ENCODE peak calls at places on chromosomes 5 and 9, in eight cellular contexts. One of them, this sample, is unnamed.

GRCh38 chr5:134460551-134460950 is 48.9 kb upstream of the CDKN2AIPNL start:
- DNase-seq in psoas muscle: peak
- DNase-seq in left ventricle myocardium inferior: no peak
- DNase-seq in mammary epithelial cell: no peak
- DNase-seq in WERI-Rb-1: no peak
- DNase-seq in dorsolateral prefrontal cortex: no peak
- DNase-seq in CD14-positive monocyte: no peak
- DNase-seq in fibroblast of the aortic adventitia: no peak
- DNase-seq in this sample: no peak

GRCh38 chr5:147558131-147558730 is 48.4 kb upstream of the DPYSL3 start:
- DNase-seq in psoas muscle: no peak
- DNase-seq in left ventricle myocardium inferior: no peak
- DNase-seq in mammary epithelial cell: no peak
- DNase-seq in WERI-Rb-1: no peak
- DNase-seq in dorsolateral prefrontal cortex: no peak
- DNase-seq in CD14-positive monocyte: no peak
- DNase-seq in fibroblast of the aortic adventitia: peak
- DNase-seq in this sample: no peak

GRCh38 chr9:132372177-132373095 is 17.6 kb upstream of the SETX start:
- DNase-seq in psoas muscle: peak
- DNase-seq in left ventricle myocardium inferior: peak
- DNase-seq in mammary epithelial cell: peak
- DNase-seq in WERI-Rb-1: peak
- DNase-seq in dorsolateral prefrontal cortex: peak
- DNase-seq in CD14-positive monocyte: peak
- DNase-seq in fibroblast of the aortic adventitia: peak
- DNase-seq in this sample: peak

GRCh38 chr9:132216861-132217655 is 55.2 kb downstream of the NTNG2 start:
- DNase-seq in psoas muscle: no peak
- DNase-seq in left ventricle myocardium inferior: no peak
- DNase-seq in mammary epithelial cell: no peak
- DNase-seq in WERI-Rb-1: no peak
- DNase-seq in dorsolateral prefrontal cortex: no peak
- DNase-seq in CD14-positive monocyte: peak
- DNase-seq in fibroblast of the aortic adventitia: no peak
- DNase-seq in this sample: peak

GRCh38 chr9:6079386-6079785 is 64.0 kb upstream of the RANBP6 start:
- DNase-seq in psoas muscle: no peak
- DNase-seq in left ventricle myocardium inferior: no peak
- DNase-seq in mammary epithelial cell: no peak
- DNase-seq in WERI-Rb-1: no peak
- DNase-seq in dorsolateral prefrontal cortex: no peak
- DNase-seq in CD14-positive monocyte: no peak
- DNase-seq in fibroblast of the aortic adventitia: no peak
- DNase-seq in this sample: no peak

GRCh38 chr9:100488171-100488570 is 15.2 kb downstream of the TMEFF1 start:
- DNase-seq in psoas muscle: no peak
- DNase-seq in left ventricle myocardium inferior: no peak
- DNase-seq in mammary epithelial cell: no peak
- DNase-seq in WERI-Rb-1: no peak
- DNase-seq in dorsolateral prefrontal cortex: no peak
- DNase-seq in CD14-positive monocyte: no peak
- DNase-seq in fibroblast of the aortic adventitia: no peak
- DNase-seq in this sample: no peak

GRCh38 chr9:26656003-26656940 is 236.3 kb downstream of the CAAP1 start:
- DNase-seq in psoas muscle: no peak
- DNase-seq in left ventricle myocardium inferior: no peak
- DNase-seq in mammary epithelial cell: no peak
- DNase-seq in WERI-Rb-1: peak
- DNase-seq in dorsolateral prefrontal cortex: no peak
- DNase-seq in CD14-positive monocyte: no peak
- DNase-seq in fibroblast of the aortic adventitia: peak
- DNase-seq in this sample: no peak

GRCh38 chr5:87411586-87412416 is 929 bp downstream of the CCNH start:
- DNase-seq in psoas muscle: peak
- DNase-seq in left ventricle myocardium inferior: no peak
- DNase-seq in mammary epithelial cell: peak
- DNase-seq in WERI-Rb-1: no peak
- DNase-seq in dorsolateral prefrontal cortex: no peak
- DNase-seq in CD14-positive monocyte: peak
- DNase-seq in fibroblast of the aortic adventitia: peak
- DNase-seq in this sample: peak

GRCh38 chr5:139657363-139658321 is 9.5 kb downstream of the CXXC5 start:
- DNase-seq in psoas muscle: no peak
- DNase-seq in left ventricle myocardium inferior: no peak
- DNase-seq in mammary epithelial cell: no peak
- DNase-seq in WERI-Rb-1: no peak
- DNase-seq in dorsolateral prefrontal cortex: no peak
- DNase-seq in CD14-positive monocyte: no peak
- DNase-seq in fibroblast of the aortic adventitia: peak
- DNase-seq in this sample: peak

GRCh38 chr5:23208959-23209431 is 298.4 kb upstream of the PRDM9 start:
- DNase-seq in psoas muscle: no peak
- DNase-seq in left ventricle myocardium inferior: no peak
- DNase-seq in mammary epithelial cell: peak
- DNase-seq in WERI-Rb-1: peak
- DNase-seq in dorsolateral prefrontal cortex: no peak
- DNase-seq in CD14-positive monocyte: no peak
- DNase-seq in fibroblast of the aortic adventitia: no peak
- DNase-seq in this sample: peak

GRCh38 chr5:180557201-180557809 is 34.0 kb downstream of the SCGB3A1 start:
- DNase-seq in psoas muscle: no peak
- DNase-seq in left ventricle myocardium inferior: no peak
- DNase-seq in mammary epithelial cell: no peak
- DNase-seq in WERI-Rb-1: no peak
- DNase-seq in dorsolateral prefrontal cortex: no peak
- DNase-seq in CD14-positive monocyte: no peak
- DNase-seq in fibroblast of the aortic adventitia: no peak
- DNase-seq in this sample: no peak

GRCh38 chr5:6125781-6126180 is 252.6 kb downstream of the MED10 start:
- DNase-seq in psoas muscle: no peak
- DNase-seq in left ventricle myocardium inferior: no peak
- DNase-seq in mammary epithelial cell: no peak
- DNase-seq in WERI-Rb-1: no peak
- DNase-seq in dorsolateral prefrontal cortex: no peak
- DNase-seq in CD14-positive monocyte: no peak
- DNase-seq in fibroblast of the aortic adventitia: no peak
- DNase-seq in this sample: no peak

GRCh38 chr9:86281577-86282076 is 711 bp downstream of the ISCA1 start:
- DNase-seq in psoas muscle: no peak
- DNase-seq in left ventricle myocardium inferior: no peak
- DNase-seq in mammary epithelial cell: no peak
- DNase-seq in WERI-Rb-1: no peak
- DNase-seq in dorsolateral prefrontal cortex: no peak
- DNase-seq in CD14-positive monocyte: no peak
- DNase-seq in fibroblast of the aortic adventitia: no peak
- DNase-seq in this sample: no peak

GRCh38 chr5:151002250-151002649 is 18.1 kb upstream of the GPX3 start:
- DNase-seq in psoas muscle: no peak
- DNase-seq in left ventricle myocardium inferior: no peak
- DNase-seq in mammary epithelial cell: peak
- DNase-seq in WERI-Rb-1: peak
- DNase-seq in dorsolateral prefrontal cortex: no peak
- DNase-seq in CD14-positive monocyte: no peak
- DNase-seq in fibroblast of the aortic adventitia: peak
- DNase-seq in this sample: no peak

GRCh38 chr5:169029661-169030274 is 271.2 kb downstream of the SLIT3 start:
- DNase-seq in psoas muscle: no peak
- DNase-seq in left ventricle myocardium inferior: no peak
- DNase-seq in mammary epithelial cell: no peak
- DNase-seq in WERI-Rb-1: no peak
- DNase-seq in dorsolateral prefrontal cortex: no peak
- DNase-seq in CD14-positive monocyte: no peak
- DNase-seq in fibroblast of the aortic adventitia: peak
- DNase-seq in this sample: no peak

GRCh38 chr5:96699186-96699820 is 37.1 kb downstream of the CAST start:
- DNase-seq in psoas muscle: no peak
- DNase-seq in left ventricle myocardium inferior: no peak
- DNase-seq in mammary epithelial cell: no peak
- DNase-seq in WERI-Rb-1: no peak
- DNase-seq in dorsolateral prefrontal cortex: no peak
- DNase-seq in CD14-positive monocyte: no peak
- DNase-seq in fibroblast of the aortic adventitia: peak
- DNase-seq in this sample: no peak

GRCh38 chr5:40288791-40289475 is 390.8 kb upstream of the PTGER4 start:
- DNase-seq in psoas muscle: no peak
- DNase-seq in left ventricle myocardium inferior: no peak
- DNase-seq in mammary epithelial cell: no peak
- DNase-seq in WERI-Rb-1: no peak
- DNase-seq in dorsolateral prefrontal cortex: no peak
- DNase-seq in CD14-positive monocyte: no peak
- DNase-seq in fibroblast of the aortic adventitia: no peak
- DNase-seq in this sample: no peak
- TF ChIP-seq CTCF in psoas muscle: no peak
- TF ChIP-seq CTCF in left ventricle myocardium inferior: no peak
- TF ChIP-seq CTCF in mammary epithelial cell: peak
- TF ChIP-seq CTCF in WERI-Rb-1: peak
- TF ChIP-seq CTCF in dorsolateral prefrontal cortex: no peak
- TF ChIP-seq CTCF in CD14-positive monocyte: no peak
- TF ChIP-seq CTCF in fibroblast of the aortic adventitia: peak
- TF ChIP-seq CTCF in this sample: no peak

GRCh38 chr9:133603165-133603927 is 5.8 kb downstream of the FAM163B start:
- DNase-seq in psoas muscle: peak
- DNase-seq in left ventricle myocardium inferior: no peak
- DNase-seq in mammary epithelial cell: no peak
- DNase-seq in WERI-Rb-1: no peak
- DNase-seq in dorsolateral prefrontal cortex: no peak
- DNase-seq in CD14-positive monocyte: no peak
- DNase-seq in fibroblast of the aortic adventitia: no peak
- DNase-seq in this sample: no peak

GRCh38 chr9:133605856-133606721 is 3.1 kb downstream of the FAM163B start:
- DNase-seq in psoas muscle: no peak
- DNase-seq in left ventricle myocardium inferior: no peak
- DNase-seq in mammary epithelial cell: no peak
- DNase-seq in WERI-Rb-1: no peak
- DNase-seq in dorsolateral prefrontal cortex: no peak
- DNase-seq in CD14-positive monocyte: no peak
- DNase-seq in fibroblast of the aortic adventitia: no peak
- DNase-seq in this sample: no peak

GRCh38 chr9:133605446-133605845 is 3.7 kb downstream of the FAM163B start:
- DNase-seq in psoas muscle: no peak
- DNase-seq in left ventricle myocardium inferior: no peak
- DNase-seq in mammary epithelial cell: no peak
- DNase-seq in WERI-Rb-1: no peak
- DNase-seq in dorsolateral prefrontal cortex: no peak
- DNase-seq in CD14-positive monocyte: no peak
- DNase-seq in fibroblast of the aortic adventitia: no peak
- DNase-seq in this sample: no peak

GRCh38 chr9:133604856-133605255 is 4.3 kb downstream of the FAM163B start:
- DNase-seq in psoas muscle: peak
- DNase-seq in left ventricle myocardium inferior: no peak
- DNase-seq in mammary epithelial cell: no peak
- DNase-seq in WERI-Rb-1: no peak
- DNase-seq in dorsolateral prefrontal cortex: no peak
- DNase-seq in CD14-positive monocyte: no peak
- DNase-seq in fibroblast of the aortic adventitia: no peak
- DNase-seq in this sample: no peak

GRCh38 chr9:133604214-133604613 is 5.0 kb downstream of the FAM163B start:
- DNase-seq in psoas muscle: no peak
- DNase-seq in left ventricle myocardium inferior: no peak
- DNase-seq in mammary epithelial cell: no peak
- DNase-seq in WERI-Rb-1: peak
- DNase-seq in dorsolateral prefrontal cortex: no peak
- DNase-seq in CD14-positive monocyte: no peak
- DNase-seq in fibroblast of the aortic adventitia: no peak
- DNase-seq in this sample: no peak
- TF ChIP-seq CTCF in psoas muscle: no peak
- TF ChIP-seq CTCF in left ventricle myocardium inferior: peak
- TF ChIP-seq CTCF in mammary epithelial cell: no peak
- TF ChIP-seq CTCF in WERI-Rb-1: peak
- TF ChIP-seq CTCF in dorsolateral prefrontal cortex: no peak
- TF ChIP-seq CTCF in CD14-positive monocyte: no peak
- TF ChIP-seq CTCF in fibroblast of the aortic adventitia: no peak
- TF ChIP-seq CTCF in this sample: no peak

DNA sequence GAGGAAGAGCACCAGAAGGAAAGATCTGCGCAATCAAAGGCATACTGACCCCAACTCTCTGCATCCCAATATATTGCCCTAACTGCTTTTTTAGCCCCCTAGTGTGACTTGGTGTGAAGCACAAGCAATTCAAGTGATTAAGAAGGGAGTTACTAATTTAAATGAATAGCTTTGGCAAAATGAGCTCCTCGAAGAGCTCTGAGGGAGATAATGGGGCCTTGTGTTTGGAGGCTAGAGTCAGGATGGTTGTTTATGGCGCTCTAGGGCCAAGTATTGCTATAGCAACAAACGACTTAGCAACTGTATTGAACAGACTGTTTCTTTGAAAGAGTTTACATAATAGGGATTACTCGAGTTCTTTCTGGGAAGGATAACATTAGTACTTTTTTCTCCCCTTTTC is 11.5 kb upstream of the C5orf58 start:
- DNase-seq in psoas muscle: no peak
- DNase-seq in left ventricle myocardium inferior: no peak
- DNase-seq in mammary epithelial cell: no peak
- DNase-seq in WERI-Rb-1: no peak
- DNase-seq in dorsolateral prefrontal cortex: no peak
- DNase-seq in CD14-positive monocyte: no peak
- DNase-seq in fibroblast of the aortic adventitia: no peak
- DNase-seq in this sample: no peak
- TF ChIP-seq CTCF in psoas muscle: no peak
- TF ChIP-seq CTCF in left ventricle myocardium inferior: no peak
- TF ChIP-seq CTCF in mammary epithelial cell: no peak
- TF ChIP-seq CTCF in WERI-Rb-1: no peak
- TF ChIP-seq CTCF in dorsolateral prefrontal cortex: no peak
- TF ChIP-seq CTCF in CD14-positive monocyte: no peak
- TF ChIP-seq CTCF in fibroblast of the aortic adventitia: no peak
- TF ChIP-seq CTCF in this sample: no peak

GRCh38 chr9:134163374-134164196 is 779 bp downstream of the RNU6ATAC start:
- DNase-seq in psoas muscle: peak
- DNase-seq in left ventricle myocardium inferior: peak
- DNase-seq in mammary epithelial cell: peak
- DNase-seq in WERI-Rb-1: no peak
- DNase-seq in dorsolateral prefrontal cortex: peak
- DNase-seq in CD14-positive monocyte: no peak
- DNase-seq in fibroblast of the aortic adventitia: peak
- DNase-seq in this sample: no peak
- TF ChIP-seq CTCF in psoas muscle: peak
- TF ChIP-seq CTCF in left ventricle myocardium inferior: peak
- TF ChIP-seq CTCF in mammary epithelial cell: peak
- TF ChIP-seq CTCF in WERI-Rb-1: no peak
- TF ChIP-seq CTCF in dorsolateral prefrontal cortex: peak
- TF ChIP-seq CTCF in CD14-positive monocyte: peak
- TF ChIP-seq CTCF in fibroblast of the aortic adventitia: peak
- TF ChIP-seq CTCF in this sample: no peak

DNA sequence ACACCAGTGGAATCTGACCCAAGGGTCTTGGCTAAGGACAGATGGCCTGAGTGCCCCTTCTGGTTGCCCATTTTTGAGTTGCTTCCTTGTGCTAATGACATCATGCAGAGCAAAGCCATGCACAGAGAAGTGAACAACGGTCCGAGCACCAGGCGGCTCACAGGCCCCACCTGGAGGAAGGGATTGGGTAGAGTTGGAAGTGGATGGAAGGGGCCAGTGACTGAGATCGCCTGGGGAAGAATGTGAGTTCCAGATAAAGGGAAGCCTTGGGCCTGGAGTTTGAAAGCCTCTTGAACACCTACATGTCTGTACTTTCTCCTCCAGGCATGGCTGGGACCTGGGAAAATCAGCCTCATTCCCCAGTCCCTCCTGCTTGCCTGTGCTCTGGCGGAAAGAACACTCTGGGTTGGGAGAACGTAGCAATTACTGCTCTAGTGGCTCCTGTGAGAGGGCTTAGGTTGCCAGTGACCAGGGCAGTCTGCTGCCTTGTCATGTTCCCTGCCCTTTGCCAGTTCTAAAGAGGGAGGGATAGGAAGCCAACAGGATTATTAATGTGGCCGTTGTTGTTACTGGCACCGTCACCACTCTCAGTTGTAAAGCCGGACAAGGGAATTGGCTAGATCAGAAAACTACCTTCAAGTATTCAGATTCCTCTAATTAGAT is 62.5 kb upstream of the PTPN3 start:
- DNase-seq in psoas muscle: peak
- DNase-seq in left ventricle myocardium inferior: peak
- DNase-seq in mammary epithelial cell: no peak
- DNase-seq in WERI-Rb-1: peak
- DNase-seq in dorsolateral prefrontal cortex: no peak
- DNase-seq in CD14-positive monocyte: no peak
- DNase-seq in fibroblast of the aortic adventitia: no peak
- DNase-seq in this sample: no peak
- TF ChIP-seq CTCF in psoas muscle: peak
- TF ChIP-seq CTCF in left ventricle myocardium inferior: peak
- TF ChIP-seq CTCF in mammary epithelial cell: peak
- TF ChIP-seq CTCF in WERI-Rb-1: peak
- TF ChIP-seq CTCF in dorsolateral prefrontal cortex: no peak
- TF ChIP-seq CTCF in CD14-positive monocyte: no peak
- TF ChIP-seq CTCF in fibroblast of the aortic adventitia: no peak
- TF ChIP-seq CTCF in this sample: no peak

This sample was measured in HL-60.